ENCODE peak calls at places on chromosomes 4 and X, in nine cellular contexts. H is Peyer's patch; P is nephron progenitor cell; S is ureter; V is activated CD8-positive, alpha-beta memory T cell treated with anti-CD3 and anti-CD28 coated beads for 48 hours; F is PC-3; Z is HuH-7.5; E is adrenal gland; O is left colon. W is an unnamed sample.

GRCh38 chr4:173191623-173192041 is 23.0 kb downstream of the GALNT7 start:
- DNase-seq in H (no peak), P (no peak), S (no peak), V (no peak), F (peak; percentile 90), Z (no peak), E (no peak), O (no peak), W (no peak)

GRCh38 chr4:3007724-3008123 is 44.4 kb downstream of the GRK4 start:
- DNase-seq in H (no peak), P (no peak), S (no peak), V (no peak), F (no peak), Z (no peak), E (no peak), O (no peak), W (no peak)

GRCh38 chr4:151408630-151409469 is at the start of gene FHIP1A:
- DNase-seq in H (peak; percentile 71), P (peak; percentile 91), S (peak; percentile 89), V (peak; percentile 33), F (peak; percentile 96), Z (peak; percentile 71), E (peak; percentile 91), O (peak; percentile 92), W (peak; percentile 59)

GRCh38 chr4:3421470-3421869 is 20.3 kb upstream of the HGFAC start:
- DNase-seq in H (no peak), P (no peak), S (no peak), V (no peak), F (no peak), Z (no peak), E (no peak), O (no peak), W (no peak)

GRCh38 chrX:70437011-70437410 is 7.6 kb upstream of the DLG3 start:
- DNase-seq in H (no peak), P (no peak), S (no peak), V (no peak), F (no peak), Z (no peak), E (no peak), O (no peak), W (no peak)

GRCh38 chr4:79027656-79028055 is 88.4 kb upstream of the PAQR3 start:
- DNase-seq in H (no peak), P (no peak), S (no peak), V (no peak), F (peak; percentile 66), Z (no peak), E (no peak), O (no peak), W (no peak)

GRCh38 chr4:184201179-184201578 is 16.5 kb downstream of the ENPP6 start:
- DNase-seq in H (no peak), P (no peak), S (no peak), V (no peak), F (no peak), Z (no peak), E (no peak), O (no peak), W (no peak)

GRCh38 chr4:159360549-159360948 is 257.7 kb downstream of the RAPGEF2 start:
- DNase-seq in H (no peak), P (no peak), S (no peak), V (no peak), F (peak; percentile 67), Z (no peak), E (no peak), O (no peak), W (no peak)

GRCh38 chrX:110409925-110410324 is 51.3 kb downstream of the RTL9 start:
- DNase-seq in H (no peak), P (no peak), S (no peak), V (no peak), F (peak; percentile 80), Z (no peak), E (peak; percentile 32), O (no peak), W (no peak)

GRCh38 chr4:145530662-145531061 is 49.0 kb downstream of the SMAD1 start:
- DNase-seq in H (no peak), P (no peak), S (no peak), V (no peak), F (peak; percentile 72), Z (no peak), E (no peak), O (no peak), W (no peak)

GRCh38 chr4:73869130-73870055 is at the start of gene CXCL1:
- DNase-seq in H (no peak), P (peak; percentile 62), S (no peak), V (no peak), F (peak; percentile 56), Z (no peak), E (peak; percentile 7), O (peak; percentile 75), W (no peak)

GRCh38 chr4:40672528-40673522 is 43.2 kb upstream of the RBM47 start:
- DNase-seq in H (no peak), P (no peak), S (no peak), V (no peak), F (peak; percentile 83), Z (no peak), E (peak; percentile 39), O (no peak), W (no peak)

GRCh38 chr4:173261052-173261451 is 73.1 kb downstream of the HMGB2 start:
- DNase-seq in H (no peak), P (no peak), S (no peak), V (no peak), F (no peak), Z (no peak), E (no peak), O (no peak), W (no peak)

GRCh38 chr4:154720618-154721267 is 23.1 kb upstream of the LRAT start:
- DNase-seq in H (no peak), P (no peak), S (no peak), V (no peak), F (no peak), Z (no peak), E (no peak), O (no peak), W (no peak)

GRCh38 chr4:119209077-119209476 is 3.4 kb upstream of the USP53 start:
- DNase-seq in H (no peak), P (no peak), S (no peak), V (no peak), F (peak; percentile 95), Z (no peak), E (no peak), O (no peak), W (no peak)

GRCh38 chr4:41418444-41418843 is 119.5 kb upstream of the LIMCH1 start:
- DNase-seq in H (no peak), P (no peak), S (no peak), V (no peak), F (peak; percentile 24), Z (no peak), E (peak; percentile 69), O (no peak), W (no peak)

GRCh38 chr4:59553739-59554126 is 1646.4 kb upstream of the ADGRL3 start:
- DNase-seq in H (no peak), P (no peak), S (no peak), V (no peak), F (peak; percentile 70), Z (no peak), E (no peak), O (no peak), W (no peak)

GRCh38 chrX:124023838-124024238 is 62.3 kb downstream of the STAG2 start:
- DNase-seq in H (no peak), P (no peak), S (no peak), V (no peak), F (no peak), Z (no peak), E (no peak), O (no peak), W (no peak)

GRCh38 chr4:18198653-18199052 is 177.1 kb upstream of the LCORL start:
- DNase-seq in H (no peak), P (no peak), S (no peak), V (no peak), F (no peak), Z (no peak), E (no peak), O (no peak), W (no peak)

GRCh38 chr4:10733016-10733415 is 48.4 kb upstream of the CLNK start:
- DNase-seq in H (peak; percentile 20), P (no peak), S (no peak), V (no peak), F (no peak), Z (no peak), E (no peak), O (no peak), W (no peak)

GRCh38 chr4:89337678-89338077 is 30.1 kb upstream of the GPRIN3 start:
- DNase-seq in H (no peak), P (no peak), S (no peak), V (no peak), F (no peak), Z (no peak), E (no peak), O (no peak), W (no peak)

GRCh38 chr4:86132459-86132858 is 227.4 kb downstream of the MAPK10 start:
- DNase-seq in H (no peak), P (no peak), S (no peak), V (no peak), F (peak; percentile 62), Z (no peak), E (no peak), O (no peak), W (no peak)

GRCh38 chrX:1477801-1478458 is 25.2 kb upstream of the ASMTL start:
- DNase-seq in H (no peak), P (no peak), S (peak; percentile 17), V (no peak), F (no peak), Z (no peak), E (no peak), O (no peak), W (peak; percentile 8)

GRCh38 chr4:174490356-174490969 is 31.8 kb downstream of the HPGD start:
- DNase-seq in H (no peak), P (no peak), S (no peak), V (no peak), F (peak; percentile 5), Z (no peak), E (no peak), O (no peak), W (no peak)

GRCh38 chrX:73812256-73812655 is 249.3 kb downstream of the CHIC1 start:
- DNase-seq in H (no peak), P (no peak), S (no peak), V (no peak), F (no peak), Z (no peak), E (no peak), O (no peak), W (no peak)

GRCh38 chr4:76624271-76624681 is 189.2 kb downstream of the SHROOM3 start:
- DNase-seq in H (no peak), P (no peak), S (no peak), V (no peak), F (peak; percentile 78), Z (no peak), E (peak; percentile 81), O (no peak), W (no peak)

GRCh38 chr4:47668810-47669408 is 169.0 kb downstream of the CORIN start:
- DNase-seq in H (no peak), P (peak; percentile 13), S (no peak), V (no peak), F (peak; percentile 62), Z (peak; percentile 9), E (peak; percentile 36), O (no peak), W (no peak)

GRCh38 chrX:150899191-150899757 is 806 bp upstream of the CD99L2 start:
- DNase-seq in H (peak; percentile 59), P (peak; percentile 19), S (peak; percentile 48), V (no peak), F (peak; percentile 13), Z (no peak), E (peak; percentile 46), O (peak; percentile 59), W (peak; percentile 10)

W was measured in central memory CD8-positive, alpha-beta T cell.